ENCODE peak calls at places on chromosomes 7 and 10, in six cellular contexts. S, G, C, J, Y and K are unnamed samples.

GRCh38 chr10:37752309-37752875 is 105.0 kb downstream of the ZNF248 start:
- DNase-seq in S (no peak), G (no peak), C (no peak), J (no peak), Y (no peak), K (no peak)

GRCh38 chr7:27210441-27211083 is 10.7 kb upstream of the HOXA13 start:
- DNase-seq in S (peak), G (peak), C (no peak), J (no peak), Y (no peak), K (no peak)

GRCh38 chr10:132145521-132146185 is 41.1 kb upstream of the DPYSL4 start:
- DNase-seq in S (peak), G (no peak), C (no peak), J (no peak), Y (no peak), K (no peak)

GRCh38 chr10:75540357-75541335 is 109.2 kb downstream of the LRMDA start:
- DNase-seq in S (no peak), G (no peak), C (no peak), J (no peak), Y (no peak), K (no peak)

GRCh38 chr10:69721690-69722310 is 79.9 kb upstream of the COL13A1 start:
- DNase-seq in S (no peak), G (no peak), C (peak), J (no peak), Y (no peak), K (no peak)

GRCh38 chr10:116170815-116171250 is 102.2 kb downstream of the GFRA1 start:
- DNase-seq in S (no peak), G (no peak), C (no peak), J (no peak), Y (no peak), K (no peak)

GRCh38 chr10:78306358-78306757 is 272.7 kb downstream of the RPS24 start:
- DNase-seq in S (no peak), G (no peak), C (no peak), J (no peak), Y (no peak), K (no peak)

GRCh38 chr7:69564454-69565417 is 33.5 kb upstream of the AUTS2 start:
- DNase-seq in S (no peak), G (peak), C (no peak), J (no peak), Y (peak), K (no peak)

GRCh38 chr7:78760620-78761355 is 692.7 kb downstream of the MAGI2 start:
- DNase-seq in S (no peak), G (no peak), C (no peak), J (no peak), Y (no peak), K (no peak)

GRCh38 chr7:137508437-137509175 is 165.1 kb upstream of the PTN start:
- DNase-seq in S (no peak), G (no peak), C (no peak), J (no peak), Y (no peak), K (no peak)

GRCh38 chr10:52215745-52216361 is 98.2 kb upstream of the DKK1 start:
- DNase-seq in S (no peak), G (no peak), C (no peak), J (peak), Y (peak), K (no peak)

DNA sequence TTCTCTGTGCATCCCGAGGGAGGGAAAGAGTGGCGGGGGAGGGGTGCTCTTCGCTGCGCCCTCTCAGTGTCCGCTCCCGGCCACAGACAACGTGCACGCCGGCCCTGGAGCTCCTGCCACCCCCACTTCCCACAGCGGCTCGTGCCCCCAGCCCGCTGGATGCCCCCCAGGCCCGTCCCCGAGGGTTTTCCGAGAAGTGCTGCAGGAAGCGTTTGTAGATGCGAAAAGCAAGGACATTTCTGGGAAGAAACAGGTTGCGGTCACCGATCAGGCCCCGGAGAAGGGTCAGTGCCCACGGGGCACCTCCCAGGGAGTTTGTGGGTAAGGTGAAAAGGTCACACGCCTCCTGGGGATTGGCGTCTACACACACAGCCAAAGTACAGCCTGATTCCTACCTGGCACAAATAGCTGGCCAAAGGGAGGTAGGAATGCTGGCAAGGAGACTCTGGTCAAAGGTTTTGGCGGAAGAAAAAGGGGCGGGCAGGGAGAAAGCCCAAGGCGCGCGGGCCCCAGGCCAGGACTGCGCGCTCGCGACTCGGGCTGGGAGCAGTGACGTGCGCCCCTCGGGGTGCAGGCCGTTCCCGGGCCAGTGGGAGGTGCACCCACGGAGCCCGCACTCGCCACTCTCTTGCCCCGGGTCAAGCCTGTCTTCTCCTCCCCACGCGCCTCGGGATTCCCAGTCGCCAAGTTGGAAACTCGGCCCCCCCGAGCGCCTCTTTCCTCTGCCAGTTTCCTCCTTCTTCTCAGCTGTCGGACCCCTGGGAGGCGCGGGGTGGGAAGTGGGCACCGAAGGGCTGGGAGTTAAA is 1.5 kb upstream of the NRP1 start:
- DNase-seq in S (peak), G (peak), C (peak), J (peak), Y (no peak), K (peak)
- TF ChIP-seq CTCF in S (no peak), G (no peak), C (no peak), J (no peak), Y (no peak), K (no peak)

DNA sequence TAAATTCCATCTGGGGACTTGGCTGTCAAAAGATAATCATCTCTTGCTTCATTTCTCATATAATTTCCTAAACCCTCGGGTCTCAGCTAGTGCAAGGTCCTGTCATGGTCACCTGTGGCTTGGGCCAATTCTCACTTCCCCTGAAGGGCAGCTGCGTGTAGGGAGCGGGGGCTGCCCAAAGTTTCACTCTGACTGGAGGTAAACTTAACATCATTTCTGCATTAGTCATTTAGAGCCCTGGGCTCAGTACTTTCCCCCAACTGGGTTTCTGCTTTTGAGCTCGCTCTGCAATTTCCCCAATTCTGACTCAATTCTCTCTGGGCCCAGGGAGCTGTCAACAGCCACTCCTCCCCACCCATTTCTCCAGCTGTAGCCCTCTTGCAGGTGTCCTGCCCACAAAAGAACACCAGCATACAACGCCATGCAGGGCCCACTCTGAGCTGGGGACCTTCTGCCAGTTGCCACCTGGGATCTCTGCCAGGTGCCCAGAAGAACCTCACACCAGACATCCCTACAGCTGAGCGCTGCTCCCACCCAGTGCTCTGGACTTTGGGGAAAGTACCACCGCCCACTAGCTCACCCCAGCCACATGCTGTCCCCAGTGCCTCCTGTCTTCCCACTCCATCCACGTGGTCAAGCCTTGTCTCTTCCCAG is 37.9 kb downstream of the VOPP1 start:
- DNase-seq in S (no peak), G (peak), C (no peak), J (no peak), Y (peak), K (no peak)
- TF ChIP-seq EP300 in S (peak), G (no peak), C (no peak), J (no peak), Y (peak), K (no peak)

GRCh38 chr7:124752310-124752709 is 13.3 kb downstream of the GPR37 start:
- DNase-seq in S (no peak), G (no peak), C (no peak), J (no peak), Y (no peak), K (no peak)

GRCh38 chr7:124751017-124751416 is 14.6 kb downstream of the GPR37 start:
- DNase-seq in S (no peak), G (no peak), C (no peak), J (no peak), Y (no peak), K (no peak)

DNA sequence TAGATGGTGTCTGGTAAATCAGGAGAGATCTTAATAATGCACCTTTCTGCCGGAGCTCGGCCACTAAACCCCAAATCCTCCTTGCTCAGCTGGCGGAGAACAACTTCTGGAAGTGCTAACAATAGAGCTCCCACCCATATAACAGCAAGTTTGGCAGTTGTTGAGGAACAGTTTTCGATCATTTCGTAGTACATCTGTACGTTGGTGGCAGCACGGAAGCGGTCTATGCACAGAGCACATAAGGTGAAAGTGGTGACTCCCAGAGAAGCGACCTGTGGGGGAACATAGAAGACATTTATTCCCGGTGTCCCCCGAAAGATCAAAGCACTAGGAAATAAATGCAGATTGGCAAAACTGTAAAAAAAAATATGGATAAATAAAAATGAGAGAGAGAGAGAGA is 18.5 kb downstream of the GPR37 start:
- DNase-seq in S (no peak), G (no peak), C (no peak), J (no peak), Y (no peak), K (no peak)
- H3K4me3 ChIP-seq in S (no peak), G (no peak), C (no peak), J (no peak), Y (no peak), K (no peak)

GRCh38 chr10:85612378-85612775 is 754.2 kb downstream of the GRID1 start:
- DNase-seq in S (no peak), G (no peak), C (no peak), J (no peak), Y (peak), K (no peak)

GRCh38 chr10:85611093-85611740 is 755.4 kb downstream of the GRID1 start:
- DNase-seq in S (no peak), G (no peak), C (peak), J (no peak), Y (no peak), K (no peak)

GRCh38 chr10:85613391-85613790 is 753.2 kb downstream of the GRID1 start:
- DNase-seq in S (peak), G (no peak), C (peak), J (no peak), Y (no peak), K (no peak)

GRCh38 chr10:85611746-85612377 is 754.7 kb downstream of the GRID1 start:
- DNase-seq in S (no peak), G (no peak), C (peak), J (no peak), Y (no peak), K (no peak)

DNA sequence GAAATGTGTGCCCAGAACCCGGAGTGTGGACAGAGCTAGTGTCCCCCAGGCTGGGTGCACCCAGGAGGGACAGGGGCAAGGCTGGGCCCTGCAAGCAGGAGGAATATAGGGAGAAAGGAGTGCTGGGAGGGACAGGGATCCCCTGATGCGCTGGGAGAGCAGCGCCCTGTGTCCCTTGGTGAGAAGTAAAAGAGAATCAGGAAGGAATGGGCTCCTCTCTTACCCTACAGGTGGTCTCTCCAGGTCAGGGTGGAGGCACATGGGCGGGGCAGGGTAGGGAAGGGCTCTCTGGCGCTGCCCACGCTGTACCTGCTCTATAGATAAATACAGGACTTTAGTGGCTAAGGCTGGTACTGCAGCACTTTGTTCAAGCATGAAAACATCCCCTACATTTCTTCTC is 753.8 kb downstream of the GRID1 start:
- DNase-seq in S (no peak), G (no peak), C (peak), J (no peak), Y (no peak), K (no peak)
- TF ChIP-seq CTCF in S (no peak), G (no peak), C (no peak), J (no peak), Y (peak), K (no peak)